ENCODE peak calls at places on chromosomes 7 and 10, in six cellular contexts. One of them, this sample, is unnamed.

GRCh38 chr10:34615770-34616169 is 199.3 kb downstream of the PARD3 start:
- DNase-seq in trophoblast cell: no peak
- DNase-seq in GM23248: no peak
- DNase-seq in mammary epithelial cell: no peak
- DNase-seq in lung: no peak
- DNase-seq in IMR-90: peak; percentile 30
- DNase-seq in this sample: no peak

GRCh38 chr7:133931053-133931452 is 196.1 kb upstream of the LRGUK start:
- DNase-seq in trophoblast cell: no peak
- DNase-seq in GM23248: peak; percentile 13
- DNase-seq in mammary epithelial cell: peak; percentile 45
- DNase-seq in lung: no peak
- DNase-seq in IMR-90: no peak
- DNase-seq in this sample: no peak

GRCh38 chr7:46291601-46292150 is 370.6 kb upstream of the IGFBP3 start:
- DNase-seq in trophoblast cell: no peak
- DNase-seq in GM23248: peak; percentile 92
- DNase-seq in mammary epithelial cell: peak; percentile 97
- DNase-seq in lung: no peak
- DNase-seq in IMR-90: peak; percentile 75
- DNase-seq in this sample: no peak

GRCh38 chr7:134669845-134670373 is 23.3 kb downstream of the BPGM start:
- DNase-seq in trophoblast cell: no peak
- DNase-seq in GM23248: peak; percentile 85
- DNase-seq in mammary epithelial cell: peak; percentile 98
- DNase-seq in lung: peak; percentile 49
- DNase-seq in IMR-90: peak; percentile 96
- DNase-seq in this sample: peak; percentile 40

GRCh38 chr7:48481235-48481634 is 310.0 kb downstream of the ABCA13 start:
- DNase-seq in trophoblast cell: no peak
- DNase-seq in GM23248: no peak
- DNase-seq in mammary epithelial cell: no peak
- DNase-seq in lung: no peak
- DNase-seq in IMR-90: no peak
- DNase-seq in this sample: no peak

GRCh38 chr7:85464042-85464651 is 277.3 kb upstream of the SEMA3D start:
- DNase-seq in trophoblast cell: no peak
- DNase-seq in GM23248: peak; percentile 29
- DNase-seq in mammary epithelial cell: no peak
- DNase-seq in lung: no peak
- DNase-seq in IMR-90: no peak
- DNase-seq in this sample: no peak

GRCh38 chr7:141737118-141737835 is 881 bp upstream of the SSBP1 start:
- DNase-seq in trophoblast cell: peak; percentile 6
- DNase-seq in GM23248: peak; percentile 16
- DNase-seq in mammary epithelial cell: peak; percentile 43
- DNase-seq in lung: no peak
- DNase-seq in IMR-90: no peak
- DNase-seq in this sample: peak; percentile 14

GRCh38 chr10:132836832-132837540 is 51.0 kb upstream of the NKX6-2 start:
- DNase-seq in trophoblast cell: no peak
- DNase-seq in GM23248: peak; percentile 68
- DNase-seq in mammary epithelial cell: peak; percentile 6
- DNase-seq in lung: no peak
- DNase-seq in IMR-90: peak; percentile 4
- DNase-seq in this sample: peak; percentile 61

GRCh38 chr10:79116801-79117723 is 48.3 kb downstream of the ZMIZ1 start:
- DNase-seq in trophoblast cell: no peak
- DNase-seq in GM23248: peak; percentile 70
- DNase-seq in mammary epithelial cell: peak; percentile 33
- DNase-seq in lung: no peak
- DNase-seq in IMR-90: peak; percentile 77
- DNase-seq in this sample: no peak

GRCh38 chr7:70789481-70790214 is 342.3 kb upstream of the GALNT17 start:
- DNase-seq in trophoblast cell: no peak
- DNase-seq in GM23248: no peak
- DNase-seq in mammary epithelial cell: no peak
- DNase-seq in lung: no peak
- DNase-seq in IMR-90: no peak
- DNase-seq in this sample: no peak

GRCh38 chr10:132397671-132398565 is 918 bp downstream of the PWWP2B start:
- DNase-seq in trophoblast cell: peak; percentile 61
- DNase-seq in GM23248: peak; percentile 87
- DNase-seq in mammary epithelial cell: peak; percentile 70
- DNase-seq in lung: peak; percentile 52
- DNase-seq in IMR-90: peak; percentile 47
- DNase-seq in this sample: peak; percentile 59

GRCh38 chr7:127877951-127878350 is 153.3 kb downstream of the LRRC4 start:
- DNase-seq in trophoblast cell: no peak
- DNase-seq in GM23248: no peak
- DNase-seq in mammary epithelial cell: no peak
- DNase-seq in lung: no peak
- DNase-seq in IMR-90: no peak
- DNase-seq in this sample: no peak

GRCh38 chr10:113435881-113436280 is 117.0 kb upstream of the HABP2 start:
- DNase-seq in trophoblast cell: no peak
- DNase-seq in GM23248: peak; percentile 63
- DNase-seq in mammary epithelial cell: no peak
- DNase-seq in lung: no peak
- DNase-seq in IMR-90: no peak
- DNase-seq in this sample: no peak

GRCh38 chr10:71629131-71629530 is 90.4 kb downstream of the C10orf105 start:
- DNase-seq in trophoblast cell: no peak
- DNase-seq in GM23248: no peak
- DNase-seq in mammary epithelial cell: no peak
- DNase-seq in lung: no peak
- DNase-seq in IMR-90: no peak
- DNase-seq in this sample: no peak
- H3K4me1 ChIP-seq in trophoblast cell: no peaks in the 10 kb centered on the region
- H3K4me1 ChIP-seq in GM23248: no peaks in the 10 kb centered on the region
- H3K4me1 ChIP-seq in mammary epithelial cell: no peaks in the 10 kb centered on the region
- H3K4me1 ChIP-seq in lung: no peaks in the 10 kb centered on the region
- H3K4me1 ChIP-seq in IMR-90: no peaks in the 10 kb centered on the region
- H3K4me1 ChIP-seq in this sample: peaks cover 10% of the 10 kb centered on the region

GRCh38 chr7:12715372-12716133 is 28.1 kb downstream of the ARL4A start:
- DNase-seq in trophoblast cell: peak; percentile 6
- DNase-seq in GM23248: peak; percentile 95
- DNase-seq in mammary epithelial cell: peak; percentile 93
- DNase-seq in lung: peak; percentile 78
- DNase-seq in IMR-90: peak; percentile 95
- DNase-seq in this sample: peak; percentile 87
- H3K4me3 ChIP-seq in trophoblast cell: no peak overlapping the region
- H3K4me3 ChIP-seq in GM23248: peak overlapping the region; percentile 63
- H3K4me3 ChIP-seq in mammary epithelial cell: peak overlapping the region; percentile 3
- H3K4me3 ChIP-seq in lung: no peak overlapping the region
- H3K4me3 ChIP-seq in IMR-90: no peak overlapping the region
- H3K4me3 ChIP-seq in this sample: peak overlapping the region; percentile 26

DNA sequence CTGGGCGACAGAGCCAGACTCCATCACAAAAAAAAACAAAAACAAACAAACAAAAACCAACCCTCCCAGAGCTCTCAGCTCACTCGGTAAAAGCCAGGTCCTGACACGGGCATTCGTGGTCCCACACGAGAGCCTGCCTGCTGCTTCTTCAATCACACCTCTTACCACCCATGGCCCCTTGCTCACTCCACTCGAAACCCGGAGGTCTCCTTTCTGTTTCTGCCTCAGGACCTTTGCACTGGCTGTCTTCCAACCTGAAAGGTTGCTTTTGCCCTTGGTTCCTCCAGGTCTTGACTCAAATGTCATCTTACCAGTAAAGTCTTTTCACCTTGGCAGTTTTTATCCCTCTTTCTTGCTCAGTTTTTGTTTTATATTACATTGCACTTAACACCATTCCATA is 169.6 kb downstream of the EVX1 start:
- DNase-seq in trophoblast cell: no peak
- DNase-seq in GM23248: no peak
- DNase-seq in mammary epithelial cell: no peak
- DNase-seq in lung: no peak
- DNase-seq in IMR-90: no peak
- DNase-seq in this sample: no peak
- H3K27me3 ChIP-seq in trophoblast cell: no peaks in the 10 kb centered on the region
- H3K27me3 ChIP-seq in GM23248: no peaks in the 10 kb centered on the region
- H3K27me3 ChIP-seq in mammary epithelial cell: no peaks in the 10 kb centered on the region
- H3K27me3 ChIP-seq in lung: no peaks in the 10 kb centered on the region
- H3K27me3 ChIP-seq in IMR-90: peaks cover 10% of the 10 kb centered on the region
- H3K27me3 ChIP-seq in this sample: no peaks in the 10 kb centered on the region

GRCh38 chr7:106100863-106101262 is 11.2 kb downstream of the SYPL1 start:
- DNase-seq in trophoblast cell: no peak
- DNase-seq in GM23248: no peak
- DNase-seq in mammary epithelial cell: no peak
- DNase-seq in lung: no peak
- DNase-seq in IMR-90: no peak
- DNase-seq in this sample: no peak
- H3K4me1 ChIP-seq in trophoblast cell: no peaks in the 10 kb centered on the region
- H3K4me1 ChIP-seq in GM23248: peaks cover 7% of the 10 kb centered on the region
- H3K4me1 ChIP-seq in mammary epithelial cell: peaks cover 7% of the 10 kb centered on the region
- H3K4me1 ChIP-seq in lung: peaks cover 4% of the 10 kb centered on the region
- H3K4me1 ChIP-seq in IMR-90: no peaks in the 10 kb centered on the region
- H3K4me1 ChIP-seq in this sample: peaks cover 8% of the 10 kb centered on the region

GRCh38 chr10:5711637-5712036 is 27.0 kb downstream of the TASOR2 start:
- DNase-seq in trophoblast cell: no peak
- DNase-seq in GM23248: no peak
- DNase-seq in mammary epithelial cell: peak; percentile 39
- DNase-seq in lung: no peak
- DNase-seq in IMR-90: no peak
- DNase-seq in this sample: peak; percentile 13
- H3K4me3 ChIP-seq in trophoblast cell: no peak overlapping the region
- H3K4me3 ChIP-seq in GM23248: no peak overlapping the region
- H3K4me3 ChIP-seq in mammary epithelial cell: peak overlapping the region; percentile 62
- H3K4me3 ChIP-seq in lung: no peak overlapping the region
- H3K4me3 ChIP-seq in IMR-90: no peak overlapping the region
- H3K4me3 ChIP-seq in this sample: no peak overlapping the region

GRCh38 chr7:1230411-1231213 is 2.1 kb upstream of the UNCX start:
- DNase-seq in trophoblast cell: no peak
- DNase-seq in GM23248: no peak
- DNase-seq in mammary epithelial cell: no peak
- DNase-seq in lung: no peak
- DNase-seq in IMR-90: no peak
- DNase-seq in this sample: no peak
- H3K27me3 ChIP-seq in trophoblast cell: peaks cover 85% of the 10 kb centered on the region
- H3K27me3 ChIP-seq in GM23248: peaks cover 85% of the 10 kb centered on the region
- H3K27me3 ChIP-seq in mammary epithelial cell: peaks cover 85% of the 10 kb centered on the region
- H3K27me3 ChIP-seq in lung: peaks cover 32% of the 10 kb centered on the region
- H3K27me3 ChIP-seq in IMR-90: peaks cover 91% of the 10 kb centered on the region
- H3K27me3 ChIP-seq in this sample: peaks cover 37% of the 10 kb centered on the region

DNA sequence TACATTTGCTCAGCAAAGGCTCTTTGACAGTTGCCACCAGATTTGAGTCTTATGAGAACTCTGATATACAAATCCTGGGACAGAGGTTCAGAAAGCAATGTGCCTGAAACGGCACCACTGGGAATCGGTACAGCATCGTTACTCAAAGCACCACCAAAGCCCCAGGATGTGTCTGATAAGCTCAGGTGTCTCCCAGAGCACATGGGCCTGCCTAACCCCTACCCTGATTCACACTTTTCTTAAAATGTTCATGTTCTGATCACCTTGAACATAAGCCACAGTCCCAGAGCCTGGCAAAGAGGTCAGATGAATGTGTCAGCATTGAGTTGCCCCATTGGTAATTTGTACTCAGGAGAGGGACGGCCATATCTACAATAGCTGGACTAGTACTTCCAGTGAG is 545.8 kb upstream of the AUTS2 start:
- DNase-seq in trophoblast cell: no peak
- DNase-seq in GM23248: no peak
- DNase-seq in mammary epithelial cell: no peak
- DNase-seq in lung: no peak
- DNase-seq in IMR-90: no peak
- DNase-seq in this sample: no peak
- H3K4me1 ChIP-seq in trophoblast cell: no peaks in the 10 kb centered on the region
- H3K4me1 ChIP-seq in GM23248: no peaks in the 10 kb centered on the region
- H3K4me1 ChIP-seq in mammary epithelial cell: no peaks in the 10 kb centered on the region
- H3K4me1 ChIP-seq in lung: no peaks in the 10 kb centered on the region
- H3K4me1 ChIP-seq in IMR-90: no peaks in the 10 kb centered on the region
- H3K4me1 ChIP-seq in this sample: no peaks in the 10 kb centered on the region

DNA sequence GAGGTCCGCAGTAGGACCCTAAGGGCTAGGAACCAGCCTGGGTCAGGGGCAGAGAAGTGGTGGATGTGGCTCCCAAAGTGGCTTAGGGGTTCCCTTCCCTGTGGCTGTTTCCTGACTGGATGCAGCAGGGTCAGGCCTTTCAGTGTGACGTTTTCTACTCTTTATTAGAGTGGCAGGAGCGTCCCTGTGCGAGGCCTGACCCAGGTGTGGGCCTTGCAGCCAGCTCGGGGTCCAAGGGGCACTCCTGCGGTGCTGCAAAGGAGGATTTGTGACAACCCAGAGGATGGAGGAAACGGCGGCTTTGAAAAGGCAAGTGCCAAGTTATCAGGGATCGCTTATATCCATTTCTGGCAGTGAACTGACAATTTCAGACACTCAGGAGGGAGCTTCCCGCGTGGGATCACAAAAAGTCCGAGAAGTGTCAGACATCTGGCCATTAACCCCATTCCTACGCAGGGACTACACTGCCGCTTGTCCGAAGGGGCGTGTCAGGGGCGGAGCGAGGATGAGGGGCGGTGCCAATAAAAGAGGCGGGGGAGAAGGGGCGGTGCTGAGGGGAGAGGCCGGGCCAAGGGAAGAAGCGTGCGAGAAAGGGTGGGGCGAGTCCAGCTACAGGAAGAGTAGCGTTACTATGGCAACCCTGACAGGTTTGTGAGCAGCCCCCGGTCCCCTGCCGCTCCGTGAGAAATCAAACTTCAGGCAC is 98.8 kb upstream of the ZNF722 start:
- DNase-seq in trophoblast cell: no peak
- DNase-seq in GM23248: peak; percentile 42
- DNase-seq in mammary epithelial cell: no peak
- DNase-seq in lung: peak; percentile 86
- DNase-seq in IMR-90: no peak
- DNase-seq in this sample: no peak
- H3K4me3 ChIP-seq in trophoblast cell: no peak overlapping the region
- H3K4me3 ChIP-seq in GM23248: peak overlapping the region; percentile 61
- H3K4me3 ChIP-seq in mammary epithelial cell: no peak overlapping the region
- H3K4me3 ChIP-seq in lung: peak overlapping the region; percentile 57
- H3K4me3 ChIP-seq in IMR-90: no peak overlapping the region
- H3K4me3 ChIP-seq in this sample: no peak overlapping the region

GRCh38 chr7:154695836-154696235 is 307.1 kb downstream of the PAXIP1 start:
- DNase-seq in trophoblast cell: no peak
- DNase-seq in GM23248: no peak
- DNase-seq in mammary epithelial cell: no peak
- DNase-seq in lung: no peak
- DNase-seq in IMR-90: no peak
- DNase-seq in this sample: no peak
- H3K27me3 ChIP-seq in trophoblast cell: no peaks in the 10 kb centered on the region
- H3K27me3 ChIP-seq in GM23248: no peaks in the 10 kb centered on the region
- H3K27me3 ChIP-seq in mammary epithelial cell: no peaks in the 10 kb centered on the region
- H3K27me3 ChIP-seq in lung: no peaks in the 10 kb centered on the region
- H3K27me3 ChIP-seq in IMR-90: no peaks in the 10 kb centered on the region
- H3K27me3 ChIP-seq in this sample: no peaks in the 10 kb centered on the region

GRCh38 chr10:69472544-69472943 is 21.3 kb downstream of the TSPAN15 start:
- DNase-seq in trophoblast cell: no peak
- DNase-seq in GM23248: no peak
- DNase-seq in mammary epithelial cell: no peak
- DNase-seq in lung: no peak
- DNase-seq in IMR-90: no peak
- DNase-seq in this sample: no peak
- H3K4me1 ChIP-seq in trophoblast cell: peaks cover 22% of the 10 kb centered on the region
- H3K4me1 ChIP-seq in GM23248: peaks cover 11% of the 10 kb centered on the region
- H3K4me1 ChIP-seq in mammary epithelial cell: no peaks in the 10 kb centered on the region
- H3K4me1 ChIP-seq in lung: peaks cover 36% of the 10 kb centered on the region
- H3K4me1 ChIP-seq in IMR-90: peaks cover 8% of the 10 kb centered on the region
- H3K4me1 ChIP-seq in this sample: no peaks in the 10 kb centered on the region